ENCODE peak calls at places on chromosomes 2 and 18, in five cellular contexts. Z is foreskin melanocyte; I is stimulated activated CD4-positive, alpha-beta T cell treated with anti-CD3 and anti-CD28 coated beads, TNF-alpha, amount 100 ng/mL, for 48 hours; F is heart right ventricle; K is psoas muscle. D is an unnamed sample.
A peak's percentile ranks its signal among the peaks of the same experiment; 100 is the strongest.

GRCh38 chr2:191593622-191594416 is 84.1 kb upstream of the NABP1 start:
- DNase-seq in Z (no peak), I (no peak), F (no peak), K (no peak), D (no peak)

GRCh38 chr2:109364212-109364611 is 235.2 kb downstream of the SH3RF3 start:
- DNase-seq in Z (no peak), I (no peak), F (no peak), K (no peak), D (no peak)

GRCh38 chr18:37611623-37612279 is 46.2 kb upstream of the CELF4 start:
- DNase-seq in Z (no peak), I (no peak), F (no peak), K (no peak), D (peak; percentile 70)

GRCh38 chr2:191936882-191937405 is 90.1 kb upstream of the CAVIN2 start:
- DNase-seq in Z (no peak), I (no peak), F (no peak), K (no peak), D (no peak)

GRCh38 chr2:143429932-143430331 is 300.7 kb downstream of the ARHGAP15 start:
- DNase-seq in Z (no peak), I (no peak), F (no peak), K (no peak), D (no peak)

GRCh38 chr18:77101410-77102245 is 31.0 kb downstream of the MBP start:
- DNase-seq in Z (peak; percentile 82), I (peak; percentile 49), F (peak; percentile 64), K (peak; percentile 93), D (peak; percentile 98)

GRCh38 chr2:174603280-174603679 is 5.7 kb upstream of the WIPF1 start:
- DNase-seq in Z (peak; percentile 49), I (no peak), F (peak; percentile 76), K (peak; percentile 58), D (no peak)

GRCh38 chr2:227411320-227411989 is 23.7 kb upstream of the SCYGR1 start:
- DNase-seq in Z (no peak), I (peak; percentile 53), F (no peak), K (no peak), D (no peak)

GRCh38 chr18:8871484-8871883 is 166.1 kb downstream of the MTCL1 start:
- DNase-seq in Z (no peak), I (no peak), F (no peak), K (no peak), D (no peak)

GRCh38 chr2:125870264-125870663 is 785.7 kb upstream of the GYPC start:
- DNase-seq in Z (no peak), I (no peak), F (no peak), K (no peak), D (no peak)

GRCh38 chr18:54173980-54174611 is 50.4 kb downstream of the MBD2 start:
- DNase-seq in Z (no peak), I (no peak), F (no peak), K (no peak), D (no peak)

GRCh38 chr2:215442392-215442787 is 6.5 kb upstream of the FN1 start:
- DNase-seq in Z (no peak), I (no peak), F (no peak), K (no peak), D (no peak)

GRCh38 chr2:10079192-10079930 is 850 bp downstream of the CYS1 start:
- DNase-seq in Z (peak; percentile 58), I (no peak), F (no peak), K (peak; percentile 55), D (no peak)

GRCh38 chr2:43553341-43553855 is 42.4 kb downstream of the THADA start:
- DNase-seq in Z (peak; percentile 49), I (no peak), F (no peak), K (no peak), D (no peak)

GRCh38 chr2:203427061-203427460 is 98.9 kb downstream of the ABI2 start:
- DNase-seq in Z (peak; percentile 88), I (no peak), F (no peak), K (no peak), D (no peak)

GRCh38 chr2:172735646-172736418 is at the start of gene RAPGEF4:
- DNase-seq in Z (no peak), I (no peak), F (no peak), K (no peak), D (no peak)

GRCh38 chr2:184336688-184337087 is 261.6 kb upstream of the ZNF804A start:
- DNase-seq in Z (peak; percentile 5), I (no peak), F (no peak), K (no peak), D (no peak)

GRCh38 chr2:219495531-219496122 is 3.1 kb upstream of the GMPPA start:
- DNase-seq in Z (peak; percentile 48), I (peak; percentile 44), F (peak; percentile 71), K (peak; percentile 88), D (no peak)

GRCh38 chr2:9914384-9915065 is 37.0 kb upstream of the GRHL1 start:
- DNase-seq in Z (no peak), I (peak; percentile 35), F (no peak), K (no peak), D (no peak)

GRCh38 chr2:18119883-18120282 is 241.4 kb downstream of the KCNS3 start:
- DNase-seq in Z (no peak), I (no peak), F (no peak), K (peak; percentile 66), D (peak; percentile 82)

GRCh38 chr18:48100712-48101165 is 170.3 kb upstream of the SMAD2 start:
- DNase-seq in Z (no peak), I (no peak), F (no peak), K (no peak), D (no peak)

GRCh38 chr2:19545507-19545906 is 187.1 kb upstream of the OSR1 start:
- DNase-seq in Z (no peak), I (no peak), F (no peak), K (no peak), D (no peak)

GRCh38 chr2:31606511-31606910 is 25.8 kb upstream of the SRD5A2 start:
- DNase-seq in Z (no peak), I (no peak), F (no peak), K (no peak), D (no peak)

GRCh38 chr18:76410660-76411417 is 84.2 kb downstream of the ZNF516 start:
- DNase-seq in Z (no peak), I (no peak), F (no peak), K (no peak), D (no peak)

GRCh38 chr2:43169091-43169936 is 57.1 kb downstream of the ZFP36L2 start:
- DNase-seq in Z (no peak), I (no peak), F (no peak), K (no peak), D (no peak)

GRCh38 chr18:37019157-37019571 is 190.2 kb downstream of the KIAA1328 start:
- DNase-seq in Z (peak; percentile 20), I (no peak), F (no peak), K (no peak), D (no peak)

GRCh38 chr2:105376789-105377231 is 22.0 kb downstream of the FHL2 start:
- DNase-seq in Z (no peak), I (no peak), F (no peak), K (no peak), D (no peak)

GRCh38 chr2:72824224-72824842 is 1.5 kb downstream of the EXOC6B start:
- DNase-seq in Z (no peak), I (no peak), F (no peak), K (no peak), D (no peak)

GRCh38 chr2:217715484-217715883 is 287.3 kb downstream of the TNS1 start:
- DNase-seq in Z (no peak), I (no peak), F (no peak), K (no peak), D (no peak)

GRCh38 chr2:231425291-231425810 is 29.8 kb downstream of the B3GNT7 start:
- DNase-seq in Z (no peak), I (no peak), F (no peak), K (no peak), D (no peak)

GRCh38 chr2:46294185-46294836 is 2.9 kb upstream of the EPAS1 start:
- DNase-seq in Z (no peak), I (no peak), F (no peak), K (no peak), D (no peak)

GRCh38 chr2:16978291-16978690 is 312.7 kb upstream of the CYRIA start:
- DNase-seq in Z (no peak), I (no peak), F (no peak), K (no peak), D (no peak)

D was measured in esophagus muscularis mucosa.